ENCODE peak calls at places on chromosomes 4 and X, in five cellular contexts. K is osteocyte, I is right atrium auricular region, B is NCI-H510A treated with DMSO at 0.1 percent for 48 hours, Z is NCI-H2081. S is an unnamed sample.

GRCh38 chr4:1291996-1292702 is 2.5 kb downstream of the MAEA start:
- DNase-seq in B (no peak), Z (no peak), I (no peak), K (no peak), S (no peak)

GRCh38 chrX:123818243-123818642 is 41.6 kb upstream of the XIAP start:
- DNase-seq in B (no peak), K (no peak), Z (no peak), I (no peak), S (no peak)

GRCh38 chr4:139841464-139842195 is 176.0 kb downstream of the MGST2 start:
- DNase-seq in B (peak), K (no peak), I (no peak), Z (peak), S (peak)

GRCh38 chr4:153362184-153362583 is 17.7 kb downstream of the MND1 start:
- DNase-seq in Z (no peak), B (no peak), I (no peak), K (no peak), S (no peak)

GRCh38 chr4:150510176-150510875 is 71.6 kb upstream of the MAB21L2 start:
- DNase-seq in K (no peak), Z (no peak), I (no peak), B (no peak), S (no peak)

GRCh38 chr4:85039526-85039925 is 73.0 kb upstream of the WDFY3 start:
- DNase-seq in K (no peak), B (no peak), Z (no peak), I (no peak), S (no peak)

GRCh38 chr4:154946113-154946512 is 165.0 kb downstream of the RBM46 start:
- DNase-seq in K (no peak), B (no peak), Z (no peak), I (no peak), S (no peak)

GRCh38 chr4:146369446-146369845 is 152.3 kb downstream of the SLC10A7 start:
- DNase-seq in Z (no peak), I (no peak), K (no peak), B (no peak), S (no peak)

GRCh38 chrX:133448512-133449076 is 33.3 kb upstream of the GPC4 start:
- DNase-seq in Z (no peak), K (no peak), I (no peak), B (peak), S (no peak)

GRCh38 chrX:39762266-39762841 is 335.4 kb downstream of the BCOR start:
- DNase-seq in K (no peak), B (no peak), I (no peak), Z (no peak), S (no peak)

GRCh38 chr4:72974694-72975487 is 94.6 kb downstream of the COX18 start:
- DNase-seq in K (no peak), Z (peak), I (no peak), B (peak), S (no peak)

GRCh38 chr4:55124337-55125076 is 888 bp downstream of the KDR start:
- DNase-seq in K (no peak), I (no peak), Z (no peak), B (no peak), S (no peak)

GRCh38 chrX:155048997-155049619 is 21.8 kb downstream of the CMC4 start:
- DNase-seq in B (peak), K (no peak), Z (peak), I (no peak), S (peak)

GRCh38 chrX:104565791-104566687 is at the start of gene IL1RAPL2:
- DNase-seq in I (no peak), Z (peak), K (no peak), B (peak), S (no peak)

GRCh38 chrX:68989865-68990606 is 161.2 kb downstream of the EFNB1 start:
- DNase-seq in I (no peak), K (peak), B (no peak), Z (no peak), S (no peak)

GRCh38 chr4:87985097-87985886 is 9.8 kb downstream of the SPP1 start:
- DNase-seq in I (no peak), Z (peak), B (peak), K (no peak), S (no peak)

GRCh38 chr4:40915318-40916217 is 165.8 kb downstream of the NSUN7 start:
- DNase-seq in I (no peak), Z (no peak), B (no peak), K (no peak), S (no peak)

GRCh38 chr4:145937990-145938611 is 522 bp downstream of the ZNF827 start:
- DNase-seq in K (no peak), I (no peak), B (peak), Z (no peak), S (no peak)

GRCh38 chrX:7133036-7133412 is 14.5 kb upstream of the STS start:
- DNase-seq in I (no peak), B (no peak), K (no peak), Z (no peak), S (no peak)

GRCh38 chrX:78123190-78123589 is 16.3 kb downstream of the TAF9B start:
- DNase-seq in K (no peak), Z (no peak), I (no peak), B (no peak), S (no peak)

GRCh38 chr4:144650311-144650820 is 4.4 kb downstream of the HHIP start:
- DNase-seq in I (no peak), Z (no peak), K (no peak), B (no peak), S (no peak)

GRCh38 chrX:110146521-110146920 is 143.6 kb downstream of the TMEM164 start:
- DNase-seq in B (peak), K (no peak), Z (peak), I (no peak), S (no peak)

GRCh38 chr4:14726441-14727405 is 275.6 kb upstream of the CPEB2 start:
- DNase-seq in B (peak), K (no peak), I (no peak), Z (no peak), S (no peak)

GRCh38 chr4:72031868-72032619 is at the start of gene NPFFR2:
- DNase-seq in I (no peak), K (no peak), B (peak), Z (no peak), S (no peak)

GRCh38 chr4:158253350-158253980 is 43.2 kb downstream of the TMEM144 start:
- DNase-seq in Z (peak), K (no peak), B (peak), I (no peak), S (no peak)

GRCh38 chr4:84317513-84317912 is 181.6 kb downstream of the NKX6-1 start:
- DNase-seq in Z (no peak), I (no peak), B (no peak), K (no peak), S (no peak)

GRCh38 chrX:116281106-116281505 is 110.6 kb downstream of the AGTR2 start:
- DNase-seq in K (no peak), B (no peak), Z (no peak), I (no peak), S (no peak)

GRCh38 chrX:1493877-1494510 is 41.3 kb upstream of the ASMTL start:
- DNase-seq in Z (no peak), K (peak), B (no peak), I (peak), S (no peak)

GRCh38 chrX:8987672-8988250 is 46.2 kb downstream of the FAM9B start:
- DNase-seq in B (no peak), Z (no peak), I (no peak), K (no peak), S (no peak)

GRCh38 chrX:11665144-11666040 is at the start of gene ARHGAP6:
- DNase-seq in B (peak), Z (no peak), I (no peak), K (no peak), S (no peak)

GRCh38 chrX:40853816-40854123 is 118.4 kb upstream of the MED14 start:
- DNase-seq in I (no peak), K (no peak), B (no peak), Z (no peak), S (no peak)

GRCh38 chrX:68599256-68600152 is 48.0 kb upstream of the STARD8 start:
- DNase-seq in B (no peak), I (no peak), Z (no peak), K (no peak), S (no peak)

GRCh38 chr4:87506974-87507701 is 22.0 kb downstream of the SPARCL1 start:
- DNase-seq in B (no peak), K (no peak), I (no peak), Z (no peak), S (no peak)

GRCh38 chrX:75038925-75039324 is 113.7 kb upstream of the NEXMIF start:
- DNase-seq in Z (no peak), K (no peak), B (no peak), I (no peak), S (no peak)